ENCODE peak calls at places on chromosomes 5 and 9, in seven cellular contexts. One of them, this sample, is unnamed.

GRCh38 chr5:56126487-56127179 is 106.5 kb downstream of the ANKRD55 start:
- ATAC-seq in heart left ventricle: no peak
- ATAC-seq in HepG2: no peak
- ATAC-seq in right cardiac atrium: no peak
- ATAC-seq in upper lobe of left lung: no peak
- ATAC-seq in heart right ventricle: no peak
- ATAC-seq in pancreas: no peak
- ATAC-seq in this sample: no peak

GRCh38 chr9:113868501-113868900 is 7.6 kb upstream of the ZNF618 start:
- ATAC-seq in pancreas: no peak
- ATAC-seq in HepG2: no peak
- ATAC-seq in upper lobe of left lung: no peak
- ATAC-seq in heart right ventricle: no peak
- ATAC-seq in heart left ventricle: no peak
- ATAC-seq in right cardiac atrium: no peak
- ATAC-seq in this sample: no peak

GRCh38 chr9:34992376-34992951 is 2.9 kb downstream of the DNAJB5 start:
- ATAC-seq in heart left ventricle: peak; percentile 18
- ATAC-seq in heart right ventricle: no peak
- ATAC-seq in pancreas: no peak
- ATAC-seq in right cardiac atrium: peak; percentile 5
- ATAC-seq in upper lobe of left lung: peak; percentile 7
- ATAC-seq in HepG2: no peak
- ATAC-seq in this sample: no peak

GRCh38 chr9:126343271-126343700 is 16.7 kb downstream of the MVB12B start:
- ATAC-seq in pancreas: no peak
- ATAC-seq in upper lobe of left lung: no peak
- ATAC-seq in right cardiac atrium: no peak
- ATAC-seq in heart right ventricle: no peak
- ATAC-seq in HepG2: peak; percentile 74
- ATAC-seq in heart left ventricle: no peak
- ATAC-seq in this sample: no peak

GRCh38 chr5:40396312-40396711 is 283.4 kb upstream of the PTGER4 start:
- ATAC-seq in HepG2: no peak
- ATAC-seq in right cardiac atrium: no peak
- ATAC-seq in upper lobe of left lung: no peak
- ATAC-seq in heart left ventricle: no peak
- ATAC-seq in pancreas: no peak
- ATAC-seq in heart right ventricle: no peak
- ATAC-seq in this sample: no peak

GRCh38 chr5:79932510-79933504 is 58.3 kb downstream of the MTX3 start:
- ATAC-seq in upper lobe of left lung: no peak
- ATAC-seq in heart right ventricle: peak; percentile 11
- ATAC-seq in right cardiac atrium: peak; percentile 42
- ATAC-seq in HepG2: no peak
- ATAC-seq in heart left ventricle: peak; percentile 72
- ATAC-seq in pancreas: no peak
- ATAC-seq in this sample: no peak

GRCh38 chr5:124332273-124332672 is 414.2 kb downstream of the ZNF608 start:
- ATAC-seq in pancreas: no peak
- ATAC-seq in right cardiac atrium: no peak
- ATAC-seq in heart left ventricle: no peak
- ATAC-seq in upper lobe of left lung: no peak
- ATAC-seq in heart right ventricle: no peak
- ATAC-seq in HepG2: no peak
- ATAC-seq in this sample: no peak

GRCh38 chr5:108339220-108339619 is 42.7 kb downstream of the FBXL17 start:
- ATAC-seq in right cardiac atrium: no peak
- ATAC-seq in heart left ventricle: no peak
- ATAC-seq in heart right ventricle: no peak
- ATAC-seq in HepG2: no peak
- ATAC-seq in pancreas: peak; percentile 55
- ATAC-seq in upper lobe of left lung: no peak
- ATAC-seq in this sample: no peak

GRCh38 chr5:88833371-88834107 is 49.4 kb downstream of the MEF2C start:
- ATAC-seq in upper lobe of left lung: peak; percentile 71
- ATAC-seq in pancreas: peak; percentile 31
- ATAC-seq in HepG2: no peak
- ATAC-seq in heart left ventricle: peak; percentile 74
- ATAC-seq in heart right ventricle: peak; percentile 80
- ATAC-seq in right cardiac atrium: peak; percentile 86
- ATAC-seq in this sample: peak; percentile 73

GRCh38 chr9:78235296-78235770 is 542 bp upstream of the CEP78 start:
- ATAC-seq in heart right ventricle: no peak
- ATAC-seq in right cardiac atrium: peak; percentile 9
- ATAC-seq in HepG2: no peak
- ATAC-seq in upper lobe of left lung: peak; percentile 22
- ATAC-seq in pancreas: peak; percentile 4
- ATAC-seq in heart left ventricle: peak; percentile 20
- ATAC-seq in this sample: no peak

GRCh38 chr5:105632043-105632442 is 2038.7 kb downstream of the EFNA5 start:
- ATAC-seq in heart left ventricle: no peak
- ATAC-seq in right cardiac atrium: no peak
- ATAC-seq in HepG2: no peak
- ATAC-seq in upper lobe of left lung: no peak
- ATAC-seq in pancreas: no peak
- ATAC-seq in heart right ventricle: no peak
- ATAC-seq in this sample: no peak

GRCh38 chr5:151110992-151111391 is 30.2 kb upstream of the TNIP1 start:
- ATAC-seq in right cardiac atrium: no peak
- ATAC-seq in heart right ventricle: no peak
- ATAC-seq in upper lobe of left lung: no peak
- ATAC-seq in HepG2: no peak
- ATAC-seq in heart left ventricle: no peak
- ATAC-seq in pancreas: no peak
- ATAC-seq in this sample: no peak

GRCh38 chr5:58235279-58235678 is 224.6 kb downstream of the PLK2 start:
- ATAC-seq in heart right ventricle: no peak
- ATAC-seq in heart left ventricle: no peak
- ATAC-seq in HepG2: no peak
- ATAC-seq in upper lobe of left lung: peak; percentile 82
- ATAC-seq in pancreas: peak; percentile 77
- ATAC-seq in right cardiac atrium: peak; percentile 69
- ATAC-seq in this sample: peak; percentile 75

GRCh38 chr5:35303152-35303551 is 72.9 kb upstream of the PRLR start:
- ATAC-seq in HepG2: peak; percentile 74
- ATAC-seq in heart right ventricle: no peak
- ATAC-seq in pancreas: no peak
- ATAC-seq in right cardiac atrium: no peak
- ATAC-seq in upper lobe of left lung: no peak
- ATAC-seq in heart left ventricle: no peak
- ATAC-seq in this sample: no peak

GRCh38 chr5:31470608-31471007 is 61.3 kb downstream of the DROSHA start:
- ATAC-seq in right cardiac atrium: peak; percentile 94
- ATAC-seq in upper lobe of left lung: peak; percentile 84
- ATAC-seq in heart right ventricle: peak; percentile 43
- ATAC-seq in heart left ventricle: peak; percentile 75
- ATAC-seq in HepG2: no peak
- ATAC-seq in pancreas: no peak
- ATAC-seq in this sample: peak; percentile 63

GRCh38 chr5:25027016-25027415 is 382.2 kb upstream of the CDH10 start:
- ATAC-seq in heart left ventricle: no peak
- ATAC-seq in heart right ventricle: no peak
- ATAC-seq in HepG2: no peak
- ATAC-seq in pancreas: no peak
- ATAC-seq in upper lobe of left lung: no peak
- ATAC-seq in right cardiac atrium: no peak
- ATAC-seq in this sample: no peak

GRCh38 chr5:144575736-144576135 is 405.1 kb downstream of the KCTD16 start:
- ATAC-seq in pancreas: no peak
- ATAC-seq in heart right ventricle: no peak
- ATAC-seq in HepG2: no peak
- ATAC-seq in heart left ventricle: no peak
- ATAC-seq in upper lobe of left lung: no peak
- ATAC-seq in right cardiac atrium: no peak
- ATAC-seq in this sample: no peak

GRCh38 chr9:116572095-116572748 is 114.9 kb upstream of the TRIM32 start:
- ATAC-seq in pancreas: peak; percentile 90
- ATAC-seq in heart left ventricle: peak; percentile 99
- ATAC-seq in heart right ventricle: peak; percentile 97
- ATAC-seq in HepG2: peak; percentile 84
- ATAC-seq in upper lobe of left lung: peak; percentile 93
- ATAC-seq in right cardiac atrium: peak; percentile 97
- ATAC-seq in this sample: peak; percentile 91

GRCh38 chr9:23603311-23603710 is 222.7 kb downstream of the ELAVL2 start:
- ATAC-seq in heart right ventricle: no peak
- ATAC-seq in heart left ventricle: no peak
- ATAC-seq in pancreas: no peak
- ATAC-seq in upper lobe of left lung: no peak
- ATAC-seq in HepG2: no peak
- ATAC-seq in right cardiac atrium: no peak
- ATAC-seq in this sample: no peak

GRCh38 chr5:79686799-79687198 is 2.8 kb upstream of the CMYA5 start:
- ATAC-seq in HepG2: no peak
- ATAC-seq in right cardiac atrium: no peak
- ATAC-seq in heart left ventricle: no peak
- ATAC-seq in upper lobe of left lung: no peak
- ATAC-seq in heart right ventricle: no peak
- ATAC-seq in pancreas: no peak
- ATAC-seq in this sample: no peak

GRCh38 chr9:129362287-129363098 is 184.4 kb upstream of the IER5L start:
- ATAC-seq in heart right ventricle: no peak
- ATAC-seq in HepG2: peak; percentile 77
- ATAC-seq in right cardiac atrium: no peak
- ATAC-seq in heart left ventricle: no peak
- ATAC-seq in upper lobe of left lung: no peak
- ATAC-seq in pancreas: peak; percentile 70
- ATAC-seq in this sample: no peak

GRCh38 chr9:89877051-89878002 is 272.5 kb downstream of the GADD45G start:
- ATAC-seq in pancreas: peak; percentile 38
- ATAC-seq in heart right ventricle: no peak
- ATAC-seq in heart left ventricle: no peak
- ATAC-seq in HepG2: no peak
- ATAC-seq in upper lobe of left lung: no peak
- ATAC-seq in right cardiac atrium: no peak
- ATAC-seq in this sample: no peak

GRCh38 chr5:68740204-68740910 is 353.5 kb upstream of the SLC30A5 start:
- ATAC-seq in upper lobe of left lung: no peak
- ATAC-seq in HepG2: no peak
- ATAC-seq in heart left ventricle: no peak
- ATAC-seq in heart right ventricle: no peak
- ATAC-seq in right cardiac atrium: no peak
- ATAC-seq in pancreas: no peak
- ATAC-seq in this sample: no peak

GRCh38 chr5:158819095-158819494 is 280.6 kb downstream of the EBF1 start:
- ATAC-seq in HepG2: no peak
- ATAC-seq in heart left ventricle: no peak
- ATAC-seq in upper lobe of left lung: no peak
- ATAC-seq in pancreas: no peak
- ATAC-seq in right cardiac atrium: no peak
- ATAC-seq in heart right ventricle: no peak
- ATAC-seq in this sample: no peak

GRCh38 chr5:179135441-179136215 is 75.5 kb downstream of the ZNF354C start:
- ATAC-seq in pancreas: no peak
- ATAC-seq in right cardiac atrium: no peak
- ATAC-seq in upper lobe of left lung: no peak
- ATAC-seq in heart right ventricle: no peak
- ATAC-seq in heart left ventricle: no peak
- ATAC-seq in HepG2: no peak
- ATAC-seq in this sample: no peak
- H3K9me3 ChIP-seq in pancreas: no peaks in the 10 kb centered on the region
- H3K9me3 ChIP-seq in right cardiac atrium: no peaks in the 10 kb centered on the region
- H3K9me3 ChIP-seq in upper lobe of left lung: no peaks in the 10 kb centered on the region
- H3K9me3 ChIP-seq in heart right ventricle: no peaks in the 10 kb centered on the region
- H3K9me3 ChIP-seq in heart left ventricle: no peaks in the 10 kb centered on the region
- H3K9me3 ChIP-seq in HepG2: no peaks in the 10 kb centered on the region
- H3K9me3 ChIP-seq in this sample: no peaks in the 10 kb centered on the region

GRCh38 chr5:94376672-94377345 is 241.6 kb downstream of the KIAA0825 start:
- ATAC-seq in heart right ventricle: no peak
- ATAC-seq in right cardiac atrium: no peak
- ATAC-seq in heart left ventricle: no peak
- ATAC-seq in upper lobe of left lung: peak; percentile 21
- ATAC-seq in pancreas: no peak
- ATAC-seq in HepG2: no peak
- ATAC-seq in this sample: no peak

GRCh38 chr5:94375801-94376200 is 242.6 kb downstream of the KIAA0825 start:
- ATAC-seq in heart left ventricle: no peak
- ATAC-seq in HepG2: no peak
- ATAC-seq in upper lobe of left lung: no peak
- ATAC-seq in heart right ventricle: no peak
- ATAC-seq in right cardiac atrium: no peak
- ATAC-seq in pancreas: no peak
- ATAC-seq in this sample: no peak

GRCh38 chr5:94378062-94378461 is 240.3 kb downstream of the KIAA0825 start:
- ATAC-seq in heart right ventricle: no peak
- ATAC-seq in upper lobe of left lung: no peak
- ATAC-seq in right cardiac atrium: no peak
- ATAC-seq in HepG2: no peak
- ATAC-seq in heart left ventricle: no peak
- ATAC-seq in pancreas: no peak
- ATAC-seq in this sample: no peak

DNA sequence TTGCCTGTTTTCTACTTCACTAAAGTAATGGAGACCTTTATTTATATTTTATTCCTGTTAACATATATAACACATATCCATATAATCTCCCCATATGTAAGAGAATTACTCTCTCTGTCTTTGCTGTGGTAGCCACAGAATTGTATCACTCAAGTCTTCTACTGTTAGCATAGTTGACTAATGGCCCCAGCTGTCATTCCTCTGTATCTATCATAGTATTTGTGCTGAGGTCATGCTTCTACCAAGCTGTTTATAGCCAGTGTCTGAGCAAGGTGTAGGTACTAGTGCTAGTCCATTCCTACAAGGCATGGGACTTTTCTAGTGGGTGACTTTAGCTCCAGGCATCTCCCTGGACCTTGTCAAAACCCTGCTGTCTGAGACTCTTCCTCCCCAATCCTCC is 244.1 kb downstream of the KIAA0825 start:
- ATAC-seq in upper lobe of left lung: no peak
- ATAC-seq in HepG2: no peak
- ATAC-seq in heart right ventricle: no peak
- ATAC-seq in pancreas: no peak
- ATAC-seq in heart left ventricle: no peak
- ATAC-seq in right cardiac atrium: no peak
- ATAC-seq in this sample: no peak
- H3K9me3 ChIP-seq in upper lobe of left lung: no peaks in the 10 kb centered on the region
- H3K9me3 ChIP-seq in HepG2: no peaks in the 10 kb centered on the region
- H3K9me3 ChIP-seq in heart right ventricle: no peaks in the 10 kb centered on the region
- H3K9me3 ChIP-seq in pancreas: no peaks in the 10 kb centered on the region
- H3K9me3 ChIP-seq in heart left ventricle: no peaks in the 10 kb centered on the region
- H3K9me3 ChIP-seq in right cardiac atrium: no peaks in the 10 kb centered on the region
- H3K9me3 ChIP-seq in this sample: no peaks in the 10 kb centered on the region

DNA sequence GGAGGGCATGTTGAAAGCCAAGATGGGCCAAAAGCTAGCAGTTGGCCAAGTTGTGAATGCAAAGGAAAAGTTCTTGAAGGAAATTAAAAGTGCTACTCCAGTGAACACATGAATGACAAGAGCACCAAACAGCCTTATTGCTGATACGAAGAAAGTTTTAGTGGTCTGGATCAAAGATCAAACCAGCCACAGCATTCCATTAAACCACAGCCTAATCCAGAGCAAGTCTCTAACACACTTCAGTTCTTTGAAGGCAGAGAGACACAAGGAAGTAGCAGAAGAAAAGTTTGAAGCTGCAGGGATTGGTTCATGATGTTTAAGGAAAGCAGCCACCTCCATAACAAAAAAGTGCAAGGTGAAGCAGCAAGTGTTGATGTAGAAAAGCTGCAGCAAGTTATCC is 71.6 kb downstream of the ERCC6L2 start:
- ATAC-seq in heart left ventricle: no peak
- ATAC-seq in right cardiac atrium: no peak
- ATAC-seq in HepG2: no peak
- ATAC-seq in heart right ventricle: no peak
- ATAC-seq in pancreas: no peak
- ATAC-seq in upper lobe of left lung: no peak
- ATAC-seq in this sample: no peak
- H3K9me3 ChIP-seq in heart left ventricle: no peaks in the 10 kb centered on the region
- H3K9me3 ChIP-seq in right cardiac atrium: no peaks in the 10 kb centered on the region
- H3K9me3 ChIP-seq in HepG2: peaks cover 11% of the 10 kb centered on the region
- H3K9me3 ChIP-seq in heart right ventricle: peaks cover 10% of the 10 kb centered on the region
- H3K9me3 ChIP-seq in pancreas: no peaks in the 10 kb centered on the region
- H3K9me3 ChIP-seq in upper lobe of left lung: no peaks in the 10 kb centered on the region
- H3K9me3 ChIP-seq in this sample: no peaks in the 10 kb centered on the region

GRCh38 chr5:103079796-103080195 is 40.1 kb downstream of the GIN1 start:
- ATAC-seq in pancreas: no peak
- ATAC-seq in upper lobe of left lung: no peak
- ATAC-seq in heart right ventricle: no peak
- ATAC-seq in right cardiac atrium: no peak
- ATAC-seq in heart left ventricle: no peak
- ATAC-seq in HepG2: no peak
- ATAC-seq in this sample: no peak
- H3K9me3 ChIP-seq in pancreas: no peaks in the 10 kb centered on the region
- H3K9me3 ChIP-seq in upper lobe of left lung: peaks cover 76% of the 10 kb centered on the region
- H3K9me3 ChIP-seq in heart right ventricle: peaks cover 99% of the 10 kb centered on the region
- H3K9me3 ChIP-seq in right cardiac atrium: peaks cover 2% of the 10 kb centered on the region
- H3K9me3 ChIP-seq in heart left ventricle: peaks cover 3% of the 10 kb centered on the region
- H3K9me3 ChIP-seq in HepG2: peaks cover 33% of the 10 kb centered on the region
- H3K9me3 ChIP-seq in this sample: no peaks in the 10 kb centered on the region